ENCODE peak calls at places on chromosomes 11 and 22, in six cellular contexts. L is nephron progenitor cell, Z is anterior cingulate cortex, Y is retina, S is NCI-H1436, N is ovary. B is an unnamed sample.

GRCh38 chr22:44661070-44661469 is 40.9 kb upstream of the PRR5 start:
- DNase-seq in L (peak), Z (no peak), Y (peak), S (no peak), N (no peak), B (no peak)

GRCh38 chr11:70430671-70431574 is 32.6 kb downstream of the CTTN start:
- DNase-seq in L (no peak), Z (no peak), Y (no peak), S (no peak), N (no peak), B (no peak)

GRCh38 chr11:70631624-70632047 is 233.3 kb downstream of the CTTN start:
- DNase-seq in L (no peak), Z (no peak), Y (no peak), S (no peak), N (no peak), B (no peak)

GRCh38 chr11:47335733-47336132 is 16.8 kb downstream of the MYBPC3 start:
- DNase-seq in L (no peak), Z (no peak), Y (no peak), S (no peak), N (no peak), B (no peak)

GRCh38 chr22:45604239-45604711 is 67.4 kb upstream of the ATXN10 start:
- DNase-seq in L (no peak), Z (no peak), Y (no peak), S (no peak), N (no peak), B (peak)

GRCh38 chr11:125451400-125452124 is 44.5 kb downstream of the FEZ1 start:
- DNase-seq in L (peak), Z (peak), Y (peak), S (peak), N (peak), B (peak)

GRCh38 chr22:17117890-17118289 is 3.3 kb downstream of the TMEM121B start:
- DNase-seq in L (no peak), Z (no peak), Y (no peak), S (no peak), N (no peak), B (no peak)

GRCh38 chr22:39959640-39960447 is at the start of gene TMA7B:
- DNase-seq in L (peak), Z (peak), Y (peak), S (no peak), N (no peak), B (peak)

GRCh38 chr11:101061606-101062005 is 68.0 kb downstream of the PGR start:
- DNase-seq in L (no peak), Z (no peak), Y (no peak), S (no peak), N (no peak), B (no peak)

GRCh38 chr22:45083659-45084305 is 74.0 kb upstream of the PHF21B start:
- DNase-seq in L (no peak), Z (no peak), Y (no peak), S (no peak), N (no peak), B (no peak)

GRCh38 chr11:34331329-34331728 is 26.5 kb downstream of the ABTB2 start:
- DNase-seq in L (no peak), Z (no peak), Y (no peak), S (peak), N (no peak), B (no peak)